ENCODE peak calls at places on chromosomes 12 and 14, in six cellular contexts. V, F, L, M, W and E are unnamed samples.
A peak's percentile ranks its signal among the peaks of the same experiment; 100 is the strongest.

GRCh38 chr12:51270847-51271518 is 768 bp upstream of the SMAGP start:
- DNase-seq in L (no peak), V (peak; percentile 88), W (peak; percentile 95), F (no peak), M (no peak), E (peak; percentile 89)

GRCh38 chr12:56722832-56723231 is 2.3 kb downstream of the NACA start:
- DNase-seq in F (no peak), M (no peak), L (no peak), V (no peak), W (no peak), E (no peak)

GRCh38 chr12:111803038-111803626 is 36.4 kb downstream of the ALDH2 start:
- DNase-seq in F (no peak), V (no peak), W (no peak), M (no peak), L (no peak), E (no peak)

GRCh38 chr12:13187399-13187798 is 9.1 kb upstream of the EMP1 start:
- DNase-seq in L (no peak), M (no peak), W (peak; percentile 94), F (no peak), V (peak; percentile 89), E (peak; percentile 83)

GRCh38 chr14:34750670-34751069 is 36.3 kb upstream of the CFL2 start:
- DNase-seq in L (no peak), F (no peak), W (peak; percentile 55), M (no peak), V (peak; percentile 70), E (peak; percentile 34)

GRCh38 chr12:78555802-78556201 is 308.8 kb upstream of the SYT1 start:
- DNase-seq in M (no peak), L (no peak), F (no peak), V (peak; percentile 4), W (no peak), E (no peak)

GRCh38 chr12:64304571-64304970 is 82.5 kb upstream of the KICS2 start:
- DNase-seq in F (no peak), V (no peak), M (no peak), W (no peak), L (no peak), E (peak; percentile 8)

GRCh38 chr14:104291123-104292000 is 153.0 kb downstream of the KIF26A start:
- DNase-seq in V (no peak), W (no peak), F (no peak), L (no peak), M (no peak), E (no peak)

GRCh38 chr12:79252358-79253075 is 387.9 kb downstream of the SYT1 start:
- DNase-seq in L (no peak), M (no peak), W (peak; percentile 63), F (no peak), V (no peak), E (peak; percentile 60)

GRCh38 chr12:116210131-116210530 is 67.4 kb downstream of the MED13L start:
- DNase-seq in L (no peak), W (no peak), V (peak; percentile 52), F (no peak), M (no peak), E (no peak)

GRCh38 chr14:25308244-25308643 is 258.3 kb upstream of the STXBP6 start:
- DNase-seq in L (no peak), V (no peak), W (no peak), F (no peak), M (no peak), E (no peak)

GRCh38 chr12:2934371-2934770 is 24.8 kb upstream of the TEAD4 start:
- DNase-seq in W (no peak), M (no peak), L (no peak), V (no peak), F (no peak), E (no peak)

GRCh38 chr14:102323102-102323501 is 3.6 kb downstream of the ZNF839 start:
- DNase-seq in L (no peak), W (peak; percentile 86), F (peak; percentile 18), V (peak; percentile 82), M (peak; percentile 77), E (peak; percentile 65)

GRCh38 chr14:61503167-61503801 is 181.9 kb downstream of the PRKCH start:
- DNase-seq in W (no peak), M (no peak), V (no peak), L (peak; percentile 32), F (no peak), E (peak; percentile 50)

GRCh38 chr14:97005908-97006307 is 208.7 kb downstream of the VRK1 start:
- DNase-seq in W (no peak), F (no peak), L (no peak), V (no peak), M (no peak), E (no peak)

GRCh38 chr12:128069359-128069997 is 197.5 kb upstream of the TMEM132C start:
- DNase-seq in L (no peak), V (peak; percentile 64), M (peak; percentile 3), F (peak; percentile 36), W (peak; percentile 66), E (peak; percentile 64)

GRCh38 chr12:2691340-2692111 is 103.2 kb upstream of the FKBP4 start:
- DNase-seq in W (no peak), V (no peak), F (peak; percentile 44), M (no peak), L (peak; percentile 29), E (no peak)

GRCh38 chr12:93441111-93441616 is 583 bp downstream of the UBE2N start:
- DNase-seq in W (peak; percentile 55), L (peak; percentile 25), M (peak; percentile 52), V (peak; percentile 38), F (no peak), E (peak; percentile 32)

GRCh38 chr12:119423285-119423684 is 88.8 kb downstream of the CCDC60 start:
- DNase-seq in F (no peak), W (no peak), V (no peak), M (no peak), L (no peak), E (no peak)

GRCh38 chr14:34461334-34462131 is 507 bp downstream of the SPTSSA start:
- DNase-seq in L (no peak), F (peak; percentile 33), W (peak; percentile 70), M (peak; percentile 33), V (peak; percentile 68), E (peak; percentile 75)

GRCh38 chr12:1117970-1118563 is 127.0 kb downstream of the ERC1 start:
- DNase-seq in W (peak; percentile 78), M (peak; percentile 49), L (peak; percentile 45), V (peak; percentile 77), F (peak; percentile 78), E (peak; percentile 65)